ENCODE peak calls at places on chromosomes 4 and X, in four cellular contexts. F, M, W and E are unnamed samples.

GRCh38 chrX:14476169-14476568 is 53.2 kb upstream of the GLRA2 start:
- DNase-seq in F (no peak), M (no peak), W (no peak), E (no peak)

GRCh38 chrX:53883196-53883595 is 161.1 kb downstream of the PHF8 start:
- DNase-seq in F (no peak), M (no peak), W (no peak), E (no peak)

GRCh38 chr4:56038763-56039162 is 90.0 kb downstream of the CEP135 start:
- DNase-seq in F (peak; percentile 52), M (no peak), W (peak; percentile 37), E (no peak)

GRCh38 chr4:123546661-123547060 is 150.1 kb downstream of the SPRY1 start:
- DNase-seq in F (no peak), M (no peak), W (no peak), E (no peak)

GRCh38 chrX:42585842-42586621 is 191.9 kb downstream of the PPP1R2C start:
- DNase-seq in F (no peak), M (no peak), W (no peak), E (no peak)

GRCh38 chr4:124372916-124373315 is 339.6 kb downstream of the ANKRD50 start:
- DNase-seq in F (no peak), M (no peak), W (no peak), E (no peak)

GRCh38 chrX:135931644-135932487 is 38.4 kb downstream of the SAGE1 start:
- DNase-seq in F (peak; percentile 64), M (no peak), W (peak; percentile 29), E (no peak)

GRCh38 chrX:67290489-67291220 is 253.2 kb upstream of the AR start:
- DNase-seq in F (no peak), M (no peak), W (no peak), E (no peak)

GRCh38 chrX:133913658-133914388 is 71.6 kb downstream of the GPC3 start:
- DNase-seq in F (no peak), M (no peak), W (no peak), E (no peak)

GRCh38 chrX:149937881-149938426 is 337 bp downstream of the EOLA2 start:
- DNase-seq in F (no peak), M (no peak), W (no peak), E (no peak)

GRCh38 chrX:108148524-108148923 is 56.9 kb downstream of the ATG4A start:
- DNase-seq in F (no peak), M (peak; percentile 4), W (no peak), E (no peak)

GRCh38 chr4:10167201-10167600 is 50.6 kb upstream of the WDR1 start:
- DNase-seq in F (no peak), M (no peak), W (no peak), E (no peak)

GRCh38 chrX:152735101-152735500 is 1.5 kb downstream of the MAGEA12 start:
- DNase-seq in F (no peak), M (no peak), W (no peak), E (no peak)

GRCh38 chrX:152735860-152736511 is 2.4 kb downstream of the MAGEA12 start:
- DNase-seq in F (no peak), M (no peak), W (no peak), E (peak; percentile 79)

GRCh38 chrX:152738560-152738959 is 5.0 kb downstream of the MAGEA12 start:
- DNase-seq in F (no peak), M (no peak), W (no peak), E (no peak)

GRCh38 chrX:152733261-152733975 is at the start of the genes CSAG1 and MAGEA12:
- DNase-seq in F (no peak), M (no peak), W (peak; percentile 81), E (peak; percentile 64)
- H3K4me3 ChIP-seq in F (no peak within 1 kb of the TSS), M (no peak within 1 kb of the TSS), W (peak within 1 kb of the TSS; percentile 64), E (no peak within 1 kb of the TSS)

DNA sequence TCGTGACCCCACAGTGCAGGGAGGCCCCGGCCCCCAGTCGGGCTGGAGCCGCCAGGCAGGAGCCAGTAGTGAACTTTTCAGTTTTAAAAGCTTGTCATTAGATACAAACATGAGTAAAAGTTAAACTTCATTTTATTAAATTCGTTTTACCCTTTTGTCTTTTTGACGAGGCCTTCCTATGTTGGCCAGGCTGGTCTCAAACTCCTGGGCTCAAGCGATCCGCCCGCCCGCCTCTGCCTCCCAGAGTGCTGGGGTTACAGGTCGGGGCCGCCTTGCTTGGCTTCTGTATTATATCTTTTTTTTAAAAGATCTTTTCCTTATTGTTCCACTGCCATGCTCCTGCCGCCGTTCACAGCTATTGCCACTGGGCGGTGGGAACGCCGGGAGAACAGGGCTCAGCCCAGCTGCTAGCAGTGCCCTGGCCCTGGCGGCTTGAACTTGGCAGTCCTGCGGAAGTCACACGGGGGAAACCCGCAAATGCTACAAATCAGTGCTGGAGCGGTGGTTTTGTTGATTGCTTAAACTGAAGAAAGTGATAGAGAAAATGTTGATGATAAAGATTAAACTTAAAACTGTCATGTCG is 968 bp upstream of the NELFA start:
- DNase-seq in F (peak; percentile 55), M (no peak), W (peak; percentile 87), E (no peak)
- TF ChIP-seq CTCF in F (peak; percentile 19), M (no peak), W (peak; percentile 35), E (no peak)

GRCh38 chr4:844752-845232 is 18.9 kb upstream of the CPLX1 start:
- DNase-seq in F (no peak), M (no peak), W (no peak), E (no peak)
- H3K9me3 ChIP-seq in F (no peaks in the 10 kb centered on the region), M (peaks cover 6% of the 10 kb centered on the region), W (peaks cover 9% of the 10 kb centered on the region), E (no peaks in the 10 kb centered on the region)

GRCh38 chrX:139078761-139079160 is 367.2 kb upstream of the FGF13 start:
- DNase-seq in F (no peak), M (no peak), W (no peak), E (no peak)

GRCh38 chrX:139078342-139078741 is 366.8 kb upstream of the FGF13 start:
- DNase-seq in F (no peak), M (no peak), W (no peak), E (no peak)

GRCh38 chrX:139079789-139080188 is 368.3 kb upstream of the FGF13 start:
- DNase-seq in F (no peak), M (no peak), W (no peak), E (no peak)

GRCh38 chrX:139081965-139082364 is 370.4 kb upstream of the FGF13 start:
- DNase-seq in F (no peak), M (no peak), W (no peak), E (no peak)

GRCh38 chrX:139077303-139078131 is 366.0 kb upstream of the FGF13 start:
- DNase-seq in F (peak; percentile 88), M (no peak), W (no peak), E (no peak)
- H3K4me3 ChIP-seq in F (peak overlapping the region; percentile 6), M (no peak overlapping the region), W (no peak overlapping the region), E (no peak overlapping the region)

GRCh38 chr4:53313510-53313909 is 52.4 kb downstream of the SCFD2 start:
- DNase-seq in F (peak; percentile 53), M (no peak), W (peak; percentile 19), E (no peak)
- TF ChIP-seq CTCF in F (peak; percentile 57), M (no peak), W (peak; percentile 44), E (no peak)

GRCh38 chr4:166290426-166290825 is 417.4 kb downstream of the TLL1 start:
- DNase-seq in F (no peak), M (no peak), W (no peak), E (no peak)
- H3K9me3 ChIP-seq in F (no peaks in the 10 kb centered on the region), M (no peaks in the 10 kb centered on the region), W (no peaks in the 10 kb centered on the region), E (no peaks in the 10 kb centered on the region)

GRCh38 chr4:98377626-98378025 is 116.4 kb downstream of the RAP1GDS1 start:
- DNase-seq in F (no peak), M (no peak), W (no peak), E (no peak)
- H3K4me3 ChIP-seq in F (no peak overlapping the region), M (no peak overlapping the region), W (no peak overlapping the region), E (no peak overlapping the region)

GRCh38 chr4:18932940-18933339 is 911.4 kb upstream of the LCORL start:
- DNase-seq in F (no peak), M (no peak), W (no peak), E (no peak)

GRCh38 chr4:18935956-18936355 is 914.4 kb upstream of the LCORL start:
- DNase-seq in F (no peak), M (no peak), W (no peak), E (no peak)

GRCh38 chr4:18937080-18937479 is 915.5 kb upstream of the LCORL start:
- DNase-seq in F (no peak), M (no peak), W (no peak), E (no peak)

GRCh38 chr4:18931643-18932373 is 910.3 kb upstream of the LCORL start:
- DNase-seq in F (no peak), M (no peak), W (no peak), E (no peak)

GRCh38 chr4:18934197-18934596 is 912.6 kb upstream of the LCORL start:
- DNase-seq in F (peak; percentile 33), M (no peak), W (peak; percentile 3), E (no peak)
- TF ChIP-seq CTCF in F (peak; percentile 58), M (no peak), W (peak; percentile 44), E (no peak)